ENCODE peak calls at places on chromosomes 1 and 21, in ten cellular contexts. C is EL; K is stimulated activated CD4-positive, alpha-beta T cell treated with anti-CD3 and anti-CD28 coated beads, Interleukin-1b, Interleukin-23, amount 100 ng/mL, for 4 hours; Y is NCI-H1436; J is cardiac fibroblast; W is right atrium auricular region; B is pulmonary artery endothelial cell; T is OCI-LY7; H is GM13976; R is cardiac muscle cell. I is an unnamed sample.

GRCh38 chr1:244272471-244273261 is 179.0 kb downstream of the ADSS2 start:
- DNase-seq in C (peak), K (peak), Y (peak), J (peak), W (peak), B (peak), T (peak), H (peak), R (peak), I (peak)

GRCh38 chr1:185789846-185790735 is 55.9 kb downstream of the HMCN1 start:
- DNase-seq in C (no peak), K (no peak), Y (no peak), J (peak), W (no peak), B (peak), T (no peak), H (no peak), R (no peak), I (no peak)

GRCh38 chr1:183370399-183371058 is 47.7 kb downstream of the NMNAT2 start:
- DNase-seq in C (no peak), K (no peak), Y (no peak), J (no peak), W (no peak), B (no peak), T (no peak), H (no peak), R (peak), I (no peak)

GRCh38 chr1:66152034-66152433 is 359.3 kb downstream of the PDE4B start:
- DNase-seq in C (no peak), K (no peak), Y (no peak), J (no peak), W (no peak), B (no peak), T (no peak), H (no peak), R (no peak), I (no peak)

GRCh38 chr1:150152182-150152536 is 2.4 kb downstream of the PLEKHO1 start:
- DNase-seq in C (peak), K (no peak), Y (no peak), J (no peak), W (no peak), B (no peak), T (no peak), H (no peak), R (no peak), I (no peak)

GRCh38 chr1:208209286-208209685 is 34.9 kb downstream of the PLXNA2 start:
- DNase-seq in C (no peak), K (no peak), Y (no peak), J (no peak), W (no peak), B (no peak), T (no peak), H (no peak), R (no peak), I (no peak)

GRCh38 chr1:199150764-199151163 is 511.9 kb downstream of the PTPRC start:
- DNase-seq in C (no peak), K (no peak), Y (no peak), J (no peak), W (no peak), B (no peak), T (no peak), H (no peak), R (no peak), I (no peak)

GRCh38 chr1:216600730-216601426 is 122.4 kb downstream of the ESRRG start:
- DNase-seq in C (peak), K (no peak), Y (peak), J (peak), W (peak), B (peak), T (no peak), H (peak), R (peak), I (no peak)

GRCh38 chr1:115373305-115373704 is 35.3 kb upstream of the NGF start:
- DNase-seq in C (peak), K (no peak), Y (no peak), J (peak), W (no peak), B (no peak), T (no peak), H (no peak), R (no peak), I (no peak)

GRCh38 chr21:30227633-30228404 is 11.9 kb upstream of the CLDN8 start:
- DNase-seq in C (no peak), K (no peak), Y (no peak), J (peak), W (no peak), B (no peak), T (no peak), H (no peak), R (no peak), I (no peak)

GRCh38 chr1:208909011-208909410 is 664.8 kb upstream of the PLXNA2 start:
- DNase-seq in C (no peak), K (no peak), Y (no peak), J (no peak), W (no peak), B (no peak), T (no peak), H (no peak), R (no peak), I (no peak)

GRCh38 chr1:172320723-172321122 is 99.8 kb upstream of the C1orf105 start:
- DNase-seq in C (peak), K (no peak), Y (no peak), J (peak), W (no peak), B (no peak), T (no peak), H (no peak), R (no peak), I (no peak)

GRCh38 chr1:164772635-164773034 is 213.7 kb downstream of the PBX1 start:
- DNase-seq in C (peak), K (no peak), Y (no peak), J (peak), W (peak), B (no peak), T (no peak), H (no peak), R (peak), I (no peak)

GRCh38 chr1:41891403-41891896 is 27.3 kb downstream of the HIVEP3 start:
- DNase-seq in C (peak), K (peak), Y (no peak), J (peak), W (no peak), B (no peak), T (peak), H (peak), R (no peak), I (peak)

GRCh38 chr1:20383631-20384030 is 93.0 kb downstream of the VWA5B1 start:
- DNase-seq in C (no peak), K (no peak), Y (peak), J (no peak), W (no peak), B (no peak), T (peak), H (no peak), R (no peak), I (no peak)

GRCh38 chr1:15168479-15168878 is 14.9 kb downstream of the TMEM51 start:
- DNase-seq in C (peak), K (no peak), Y (no peak), J (peak), W (no peak), B (peak), T (no peak), H (no peak), R (no peak), I (no peak)

GRCh38 chr1:225637651-225638199 is 15.2 kb downstream of the ENAH start:
- DNase-seq in C (no peak), K (no peak), Y (no peak), J (no peak), W (no peak), B (no peak), T (no peak), H (no peak), R (no peak), I (no peak)

GRCh38 chr1:159924025-159924790 is 1.1 kb downstream of the TAGLN2 start:
- DNase-seq in C (peak), K (peak), Y (no peak), J (peak), W (peak), B (peak), T (peak), H (peak), R (no peak), I (peak)

GRCh38 chr1:208013210-208013609 is 102.3 kb upstream of the CD34 start:
- DNase-seq in C (no peak), K (no peak), Y (no peak), J (no peak), W (no peak), B (no peak), T (no peak), H (no peak), R (no peak), I (no peak)

GRCh38 chr1:230395932-230396331 is 30.2 kb downstream of the PGBD5 start:
- DNase-seq in C (no peak), K (no peak), Y (no peak), J (no peak), W (no peak), B (no peak), T (no peak), H (no peak), R (no peak), I (no peak)

GRCh38 chr21:16775056-16775455 is 737.8 kb upstream of the CXADR start:
- DNase-seq in C (no peak), K (no peak), Y (no peak), J (no peak), W (no peak), B (no peak), T (no peak), H (no peak), R (no peak), I (no peak)

GRCh38 chr1:88731475-88731874 is 47.4 kb downstream of the PKN2 start:
- DNase-seq in C (peak), K (no peak), Y (no peak), J (peak), W (no peak), B (peak), T (no peak), H (no peak), R (no peak), I (no peak)

GRCh38 chr1:231808990-231809389 is 182.4 kb downstream of the DISC1 start:
- DNase-seq in C (peak), K (no peak), Y (no peak), J (peak), W (peak), B (no peak), T (no peak), H (no peak), R (no peak), I (no peak)